ENCODE peak calls at places on chromosomes 7 and 10, in four cellular contexts. G, C, Q and U are unnamed samples.
A peak's percentile ranks its signal among the peaks of the same experiment; 100 is the strongest.

GRCh38 chr7:150811-151221 is 41.6 kb upstream of the FAM20C start:
- DNase-seq in G (peak; percentile 48), Q (no peak), C (no peak), U (no peak)

GRCh38 chr10:28280652-28281051 is 22.2 kb downstream of the MPP7 start:
- DNase-seq in C (no peak), Q (no peak), G (no peak), U (no peak)

GRCh38 chr10:67175354-67175753 is 249.5 kb downstream of the LRRTM3 start:
- DNase-seq in G (no peak), C (no peak), Q (no peak), U (no peak)

GRCh38 chr10:131403936-131404335 is 92.4 kb upstream of the TCERG1L start:
- DNase-seq in G (no peak), C (no peak), Q (no peak), U (no peak)

GRCh38 chr10:74293686-74294365 is 142.8 kb downstream of the ADK start:
- DNase-seq in C (no peak), Q (no peak), G (peak; percentile 30), U (no peak)

GRCh38 chr7:15503603-15504280 is 58.1 kb downstream of the AGMO start:
- DNase-seq in Q (no peak), G (no peak), C (no peak), U (no peak)

GRCh38 chr10:52992569-52992968 is 220.0 kb upstream of the MBL2 start:
- DNase-seq in Q (no peak), G (no peak), C (no peak), U (no peak)

GRCh38 chr10:110404825-110405224 is 92.9 kb upstream of the DUSP5 start:
- DNase-seq in C (no peak), Q (no peak), G (no peak), U (no peak)

GRCh38 chr7:64886956-64887545 is 16.0 kb upstream of the ZNF273 start:
- DNase-seq in G (no peak), C (no peak), Q (no peak), U (no peak)

GRCh38 chr10:124174673-124175645 is 81.6 kb upstream of the CHST15 start:
- DNase-seq in C (no peak), G (no peak), Q (no peak), U (no peak)

GRCh38 chr10:35041502-35041879 is 48.6 kb downstream of the CUL2 start:
- DNase-seq in C (no peak), Q (no peak), G (peak; percentile 31), U (no peak)

GRCh38 chr10:103584216-103585010 is 90.9 kb downstream of the NEURL1 start:
- DNase-seq in Q (no peak), G (no peak), C (no peak), U (peak; percentile 66)

GRCh38 chr7:130352335-130353074 is 7.9 kb downstream of the CPA5 start:
- DNase-seq in C (no peak), Q (no peak), G (no peak), U (no peak)

GRCh38 chr10:37739181-37739580 is 118.2 kb downstream of the ZNF248 start:
- DNase-seq in G (no peak), Q (no peak), C (no peak), U (no peak)